ENCODE peak calls at places on chromosome 20, in eight cellular contexts. A, C, M, B, F, L, Q and X are unnamed samples. For H3K4me1, the result is how much of the 10 kb centered on the place peaks cover.

GRCh38 chr20:62707981-62708521 is 585 bp upstream of the NTSR1 start:
- DNase-seq in F (no peak), A (no peak), M (no peak), L (no peak), C (no peak), B (no peak), Q (no peak), X (peak)

GRCh38 chr20:362271-363254 is 15.7 kb downstream of the NRSN2 start:
- DNase-seq in A (no peak), F (peak), C (peak), Q (no peak), M (peak), B (peak), L (peak), X (peak)

GRCh38 chr20:23114448-23114847 is 28.3 kb upstream of the CD93 start:
- DNase-seq in Q (no peak), B (no peak), L (no peak), M (no peak), F (no peak), A (no peak), C (no peak), X (no peak)

GRCh38 chr20:12928358-12928754 is 80.4 kb upstream of the SPTLC3 start:
- DNase-seq in B (no peak), L (no peak), F (no peak), C (no peak), A (no peak), Q (no peak), M (no peak), X (no peak)

GRCh38 chr20:3167738-3168078 is 5.6 kb downstream of the LZTS3 start:
- DNase-seq in L (no peak), C (no peak), M (peak), B (no peak), F (no peak), A (no peak), Q (no peak), X (no peak)

GRCh38 chr20:62410742-62411478 is 3.8 kb upstream of the CABLES2 start:
- DNase-seq in Q (no peak), M (peak), L (no peak), C (no peak), A (no peak), B (no peak), F (no peak), X (no peak)

GRCh38 chr20:41098703-41099250 is 38.6 kb upstream of the PLCG1 start:
- DNase-seq in M (no peak), A (no peak), C (no peak), B (no peak), Q (no peak), F (peak), L (no peak), X (no peak)

GRCh38 chr20:56433880-56434255 is 21.8 kb downstream of the CASS4 start:
- DNase-seq in A (no peak), C (no peak), F (peak), Q (no peak), B (no peak), L (no peak), M (no peak), X (no peak)

GRCh38 chr20:23225407-23226060 is 125.1 kb upstream of the NXT1 start:
- DNase-seq in B (peak), C (peak), Q (no peak), M (no peak), F (peak), A (no peak), L (no peak), X (no peak)

GRCh38 chr20:19940945-19941590 is 76.1 kb upstream of the NAA20 start:
- DNase-seq in L (no peak), B (no peak), F (no peak), M (no peak), A (no peak), Q (no peak), C (no peak), X (no peak)

GRCh38 chr20:40265872-40266533 is 423.0 kb downstream of the MAFB start:
- DNase-seq in L (no peak), A (peak), B (peak), M (peak), C (peak), F (peak), Q (no peak), X (peak)

GRCh38 chr20:21529863-21530262 is 16.0 kb upstream of the NKX2-2 start:
- DNase-seq in F (no peak), L (no peak), C (no peak), M (no peak), A (no peak), B (no peak), Q (no peak), X (no peak)

GRCh38 chr20:51807864-51808263 is 5.5 kb upstream of the SALL4 start:
- DNase-seq in C (no peak), B (no peak), F (no peak), M (no peak), A (no peak), L (no peak), Q (no peak), X (no peak)

GRCh38 chr20:23199356-23199755 is 113.2 kb upstream of the CD93 start:
- DNase-seq in B (no peak), Q (no peak), F (no peak), L (no peak), M (no peak), A (no peak), C (no peak), X (no peak)

GRCh38 chr20:10953437-10953836 is 279.6 kb upstream of the JAG1 start:
- DNase-seq in B (no peak), L (no peak), C (no peak), M (no peak), A (no peak), F (no peak), Q (no peak), X (no peak)

GRCh38 chr20:51763965-51764602 is 4.1 kb downstream of the ATP9A start:
- DNase-seq in A (no peak), M (no peak), C (no peak), F (peak), B (no peak), L (no peak), Q (no peak), X (no peak)

GRCh38 chr20:1895674-1896496 is 678 bp downstream of the SIRPA start:
- DNase-seq in C (peak), L (peak), F (peak), B (peak), Q (no peak), M (peak), A (no peak), X (no peak)

GRCh38 chr20:22700387-22700786 is 116.0 kb upstream of the FOXA2 start:
- DNase-seq in L (peak), M (no peak), Q (no peak), C (no peak), B (no peak), F (peak), A (no peak), X (no peak)

GRCh38 chr20:63846938-63847373 is 14.3 kb upstream of the ABHD16B start:
- DNase-seq in F (no peak), A (no peak), B (no peak), M (no peak), C (no peak), L (no peak), Q (no peak), X (no peak)
- H3K4me1 ChIP-seq in F (under half), A (under half), B (under half), M (under half), C (under half), L (under half), Q (under half), X (under half)

GRCh38 chr20:50138120-50138478 is 15.4 kb downstream of the PEDS1 start:
- DNase-seq in C (no peak), A (no peak), F (no peak), B (no peak), M (no peak), L (no peak), Q (no peak), X (no peak)

GRCh38 chr20:50140339-50140859 is 13.1 kb downstream of the PEDS1 start:
- DNase-seq in B (no peak), Q (no peak), L (no peak), A (no peak), M (no peak), C (no peak), F (no peak), X (no peak)

GRCh38 chr20:50136822-50137599 is 16.5 kb downstream of the PEDS1 start:
- DNase-seq in B (no peak), Q (no peak), L (no peak), F (no peak), A (no peak), C (no peak), M (no peak), X (no peak)

GRCh38 chr20:50141018-50141675 is 12.4 kb downstream of the PEDS1 start:
- DNase-seq in C (no peak), L (no peak), F (no peak), A (no peak), M (no peak), B (no peak), Q (no peak), X (no peak)

GRCh38 chr20:50138479-50139393 is 14.8 kb downstream of the PEDS1 start:
- DNase-seq in A (no peak), Q (no peak), M (no peak), L (peak), C (no peak), B (no peak), F (no peak), X (no peak)
- H3K4me1 ChIP-seq in A (under half), Q (under half), M (under half), L (under half), C (under half), B (under half), F (under half), X (under half)

DNA sequence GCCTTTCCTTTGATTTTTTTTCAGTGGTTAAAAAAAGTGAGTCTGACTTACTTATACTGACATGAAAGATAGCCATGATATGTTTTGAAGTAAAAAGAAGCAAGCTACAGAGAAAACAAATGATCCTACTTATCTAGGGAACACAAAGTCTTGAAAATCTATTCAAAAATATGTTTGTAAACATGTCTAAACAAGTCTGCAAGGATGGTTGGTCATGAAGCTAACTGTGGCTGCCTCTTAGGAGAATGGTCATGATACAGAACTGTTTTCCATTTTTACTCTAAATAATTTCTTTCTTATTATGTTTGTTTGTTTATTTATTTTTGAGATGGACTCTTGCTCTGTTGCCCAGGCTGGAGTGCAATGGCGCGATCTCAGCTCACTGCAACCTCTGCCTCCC is 21.5 kb downstream of the FERMT1 start:
- DNase-seq in A (no peak), Q (no peak), F (no peak), B (no peak), C (no peak), L (no peak), M (no peak), X (no peak)
- H3K4me1 ChIP-seq in A (under half), Q (under half), F (under half), B (under half), C (under half), L (under half), M (under half), X (under half)

DNA sequence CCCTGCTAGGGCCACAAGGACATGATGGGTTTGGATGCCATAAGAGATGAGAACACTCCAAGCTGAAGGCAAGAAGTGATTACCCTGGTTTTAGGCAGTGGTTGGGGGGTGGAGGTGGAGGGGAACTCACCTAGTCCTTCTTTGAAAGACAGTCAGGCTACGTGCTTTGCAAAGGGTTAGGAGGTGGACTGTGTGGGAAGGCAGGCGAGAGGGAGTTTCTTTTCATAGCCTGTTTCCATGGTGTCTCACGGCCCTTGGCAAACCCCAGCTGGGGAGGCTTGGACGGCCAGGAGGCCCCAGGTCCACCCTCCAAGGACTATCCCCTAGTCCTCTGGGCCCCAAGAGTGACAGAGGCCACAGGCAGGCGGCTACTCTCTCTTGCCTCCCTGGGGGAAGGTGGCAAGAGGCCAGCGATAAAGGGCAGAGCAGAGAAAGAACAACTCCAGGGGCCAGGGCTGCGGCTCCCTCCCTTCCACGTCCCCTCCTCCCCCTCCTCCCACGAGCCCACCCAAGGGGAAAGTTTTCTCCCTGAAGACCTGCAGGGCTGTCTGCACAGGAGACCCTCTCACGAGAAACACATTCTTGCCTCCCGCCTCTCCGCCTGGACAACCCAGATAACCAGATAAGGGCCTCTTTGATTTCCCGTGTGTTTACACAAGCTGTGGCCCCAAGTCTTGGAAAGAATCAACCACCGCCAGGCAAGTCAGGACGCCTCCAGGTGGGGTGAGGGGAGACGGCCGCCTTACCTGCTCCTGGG is 74.4 kb downstream of the NOL4L start:
- DNase-seq in F (no peak), B (peak), M (no peak), A (peak), Q (no peak), C (no peak), L (no peak), X (no peak)
- H3K4me1 ChIP-seq in F (under half), B (under half), M (under half), A (under half), Q (half or more), C (under half), L (under half), X (under half)

GRCh38 chr20:38308447-38308846 is 4.5 kb downstream of the BPI start:
- DNase-seq in M (no peak), Q (no peak), B (no peak), A (no peak), F (no peak), C (no peak), L (no peak), X (no peak)
- H3K4me1 ChIP-seq in M (under half), Q (under half), B (under half), A (under half), F (under half), C (under half), L (under half), X (under half)

DNA sequence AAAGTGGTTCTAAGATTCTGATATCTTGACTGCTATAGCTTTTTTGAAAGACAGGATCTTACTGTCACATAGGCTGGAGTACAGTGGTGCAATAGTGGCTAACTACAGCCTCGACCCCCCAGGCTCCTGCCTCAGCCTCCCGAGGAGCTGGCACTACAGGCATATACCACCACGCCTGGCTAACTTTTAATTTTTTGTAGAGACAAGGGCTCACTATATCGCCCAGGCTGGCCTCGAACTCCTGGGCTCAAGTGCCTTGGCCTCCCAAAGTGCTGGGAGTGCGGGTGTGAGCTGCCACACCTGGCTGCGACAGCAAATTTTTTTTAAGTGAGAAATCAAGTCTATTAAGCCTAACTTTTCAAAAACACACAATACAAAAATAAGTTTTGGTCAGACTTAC is 106.6 kb downstream of the NOL4L start:
- DNase-seq in L (no peak), M (peak), B (no peak), Q (no peak), A (no peak), F (no peak), C (no peak), X (no peak)
- H3K4me1 ChIP-seq in L (under half), M (half or more), B (half or more), Q (half or more), A (half or more), F (half or more), C (half or more), X (under half)

GRCh38 chr20:47558295-47558694 is 56.6 kb downstream of the NCOA3 start:
- DNase-seq in Q (no peak), C (no peak), B (no peak), L (no peak), A (no peak), F (no peak), M (no peak), X (no peak)
- H3K4me1 ChIP-seq in Q (under half), C (under half), B (under half), L (under half), A (under half), F (under half), M (under half), X (under half)

GRCh38 chr20:31565699-31566331 is 39.3 kb upstream of the ID1 start:
- DNase-seq in B (no peak), Q (no peak), M (no peak), A (no peak), L (no peak), F (no peak), C (no peak), X (no peak)
- H3K4me1 ChIP-seq in B (under half), Q (under half), M (under half), A (under half), L (under half), F (under half), C (under half), X (under half)

GRCh38 chr20:7272512-7272911 is 505.0 kb downstream of the BMP2 start:
- DNase-seq in B (no peak), M (no peak), A (no peak), L (no peak), C (no peak), F (no peak), Q (no peak), X (no peak)

GRCh38 chr20:7274870-7275269 is 507.4 kb downstream of the BMP2 start:
- DNase-seq in B (no peak), L (no peak), A (no peak), C (no peak), M (no peak), Q (no peak), F (no peak), X (no peak)

DNA sequence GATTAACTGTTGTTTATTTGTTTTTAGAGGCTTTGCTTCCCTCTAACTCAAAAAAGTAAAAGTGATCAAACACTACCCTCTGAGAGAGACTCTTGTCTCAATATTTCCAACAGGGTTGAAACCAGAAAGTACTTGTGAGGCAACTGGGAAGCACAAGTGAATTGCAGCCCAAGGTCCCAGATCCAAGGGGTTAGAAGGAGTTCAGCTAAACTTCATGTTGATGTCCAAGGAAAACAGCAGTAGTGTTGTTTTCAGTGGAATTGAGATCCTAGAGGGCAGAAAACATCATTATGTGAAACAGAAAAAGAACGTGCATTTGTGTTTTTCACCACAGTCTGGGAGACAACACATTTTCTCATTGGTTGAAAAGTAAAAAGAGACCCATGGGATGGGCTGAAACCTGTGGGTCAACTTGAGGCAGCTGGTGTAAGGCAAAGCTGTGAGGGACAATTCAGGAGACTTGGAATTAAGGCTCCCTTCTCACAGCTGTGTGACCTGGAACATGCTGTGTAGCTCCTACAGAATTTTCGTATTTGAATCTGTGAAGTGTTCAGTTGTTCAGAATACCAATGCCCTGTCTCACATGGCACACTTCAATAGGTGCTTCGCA is 508.2 kb downstream of the BMP2 start:
- DNase-seq in C (no peak), B (no peak), L (no peak), A (no peak), Q (no peak), F (no peak), M (no peak), X (no peak)
- H3K4me1 ChIP-seq in C (under half), B (under half), L (under half), A (under half), Q (under half), F (under half), M (under half), X (under half)

DNA sequence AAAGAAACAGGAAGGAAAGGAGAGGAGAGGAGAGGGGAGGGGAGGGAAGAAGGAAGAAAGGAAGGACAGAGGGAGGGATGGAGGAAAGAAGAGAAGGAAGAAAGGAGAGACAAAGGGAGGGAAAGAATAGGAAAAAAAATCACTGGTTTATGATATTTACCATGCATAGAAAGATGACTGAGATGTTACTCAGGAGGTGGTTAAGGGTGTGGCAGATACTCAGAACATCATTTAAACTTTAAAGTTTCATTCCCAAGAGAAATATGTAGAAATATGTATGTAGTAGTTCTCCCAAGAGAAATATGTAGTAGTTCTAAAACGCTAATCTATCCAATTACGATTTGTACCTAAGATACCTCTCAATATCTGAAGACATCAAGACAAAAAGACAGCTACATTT is 539.1 kb downstream of the CDH26 start:
- DNase-seq in B (no peak), C (no peak), L (no peak), F (no peak), M (no peak), A (no peak), Q (no peak), X (no peak)
- H3K4me1 ChIP-seq in B (under half), C (under half), L (under half), F (under half), M (under half), A (under half), Q (under half), X (under half)